ENCODE peak calls at places on chromosomes 1 and 21, in four cellular contexts. S is HFF-Myc, B is mucosa of descending colon, D is Panc1. L is an unnamed sample.

GRCh38 chr1:72851597-72851996 is 569.3 kb upstream of the NEGR1 start:
- DNase-seq in D (no peak), S (no peak), B (no peak), L (no peak)

GRCh38 chr1:196486346-196486745 is 121.9 kb downstream of the KCNT2 start:
- DNase-seq in D (no peak), S (no peak), B (no peak), L (no peak)

GRCh38 chr1:96519851-96520281 is 201.7 kb upstream of the PTBP2 start:
- DNase-seq in D (no peak), S (no peak), B (no peak), L (peak; percentile 49)

GRCh38 chr1:172823534-172823933 is 164.6 kb downstream of the FASLG start:
- DNase-seq in S (no peak), D (no peak), B (no peak), L (peak; percentile 80)

GRCh38 chr1:74771913-74772515 is 39.1 kb downstream of the TYW3 start:
- DNase-seq in S (peak; percentile 21), B (no peak), D (peak; percentile 33), L (peak; percentile 48)

GRCh38 chr21:36156815-36157670 is at the start of gene DOP1B:
- DNase-seq in B (peak; percentile 82), S (no peak), D (no peak), L (no peak)

GRCh38 chr1:93579891-93580290 is 101.7 kb downstream of the BCAR3 start:
- DNase-seq in D (no peak), B (peak; percentile 57), S (peak; percentile 71), L (peak; percentile 93)

GRCh38 chr1:81234237-81234636 is 566.5 kb upstream of the ADGRL2 start:
- DNase-seq in D (no peak), B (no peak), S (no peak), L (no peak)

GRCh38 chr21:42921912-42922311 is 3.5 kb downstream of the ERVH48-1 start:
- DNase-seq in S (no peak), B (no peak), D (no peak), L (no peak)

GRCh38 chr1:204077979-204078696 is 5.2 kb downstream of the SOX13 start:
- DNase-seq in D (no peak), B (no peak), S (no peak), L (no peak)

GRCh38 chr1:88612783-88613182 is 71.3 kb upstream of the PKN2 start:
- DNase-seq in S (peak; percentile 0), B (peak; percentile 68), D (no peak), L (no peak)

GRCh38 chr1:228440761-228441500 is 24.3 kb upstream of the TRIM17 start:
- DNase-seq in S (no peak), B (no peak), D (no peak), L (no peak)

GRCh38 chr1:9805006-9805526 is 18.7 kb downstream of the CLSTN1 start:
- DNase-seq in D (no peak), B (no peak), S (no peak), L (no peak)

GRCh38 chr1:27597036-27597435 is 6.9 kb downstream of the AHDC1 start:
- DNase-seq in D (no peak), S (no peak), B (no peak), L (no peak)

GRCh38 chr1:27597511-27598216 is 6.3 kb downstream of the AHDC1 start:
- DNase-seq in S (no peak), D (no peak), B (no peak), L (peak; percentile 42)

GRCh38 chr1:27598902-27599528 is 4.9 kb downstream of the AHDC1 start:
- DNase-seq in B (no peak), S (no peak), D (no peak), L (peak; percentile 53)

GRCh38 chr1:27599605-27600499 is 4.1 kb downstream of the AHDC1 start:
- DNase-seq in S (no peak), B (no peak), D (no peak), L (no peak)

DNA sequence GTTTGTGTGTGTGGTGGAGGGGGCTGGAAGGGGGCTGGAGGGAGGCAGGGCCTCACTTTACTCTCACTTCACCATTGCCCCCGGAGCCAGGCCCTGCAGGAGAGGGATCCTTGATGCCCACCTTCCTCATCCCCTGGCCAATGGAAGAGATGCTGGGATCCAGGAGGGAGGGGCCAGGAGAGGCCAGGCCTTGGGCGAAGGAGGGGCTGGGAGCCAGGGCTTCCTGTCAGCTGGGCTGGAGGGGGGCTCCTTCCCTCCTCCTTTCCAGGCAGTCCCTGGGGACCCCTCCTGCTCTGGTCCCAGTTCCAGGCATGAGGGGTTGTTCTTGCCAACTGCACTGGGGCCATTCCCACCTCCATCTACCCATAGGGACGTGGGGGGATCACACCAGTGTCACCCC is 5.7 kb downstream of the AHDC1 start:
- DNase-seq in D (no peak), S (no peak), B (no peak), L (no peak)
- H3K4me3 ChIP-seq in D (no peak overlapping the region), S (no peak overlapping the region), B (no peak overlapping the region), L (no peak overlapping the region)

GRCh38 chr1:184696403-184696802 is 58.3 kb downstream of the EDEM3 start:
- DNase-seq in D (no peak), B (no peak), S (no peak), L (no peak)
- H3K4me3 ChIP-seq in D (no peak overlapping the region), B (no peak overlapping the region), S (no peak overlapping the region), L (no peak overlapping the region)

GRCh38 chr1:170593612-170594011 is 61.6 kb downstream of the GORAB start:
- DNase-seq in B (no peak), S (no peak), D (no peak), L (no peak)
- H3K4me3 ChIP-seq in B (no peak overlapping the region), S (peak overlapping the region; percentile 1), D (peak overlapping the region; percentile 7), L (peak overlapping the region; percentile 39)

DNA sequence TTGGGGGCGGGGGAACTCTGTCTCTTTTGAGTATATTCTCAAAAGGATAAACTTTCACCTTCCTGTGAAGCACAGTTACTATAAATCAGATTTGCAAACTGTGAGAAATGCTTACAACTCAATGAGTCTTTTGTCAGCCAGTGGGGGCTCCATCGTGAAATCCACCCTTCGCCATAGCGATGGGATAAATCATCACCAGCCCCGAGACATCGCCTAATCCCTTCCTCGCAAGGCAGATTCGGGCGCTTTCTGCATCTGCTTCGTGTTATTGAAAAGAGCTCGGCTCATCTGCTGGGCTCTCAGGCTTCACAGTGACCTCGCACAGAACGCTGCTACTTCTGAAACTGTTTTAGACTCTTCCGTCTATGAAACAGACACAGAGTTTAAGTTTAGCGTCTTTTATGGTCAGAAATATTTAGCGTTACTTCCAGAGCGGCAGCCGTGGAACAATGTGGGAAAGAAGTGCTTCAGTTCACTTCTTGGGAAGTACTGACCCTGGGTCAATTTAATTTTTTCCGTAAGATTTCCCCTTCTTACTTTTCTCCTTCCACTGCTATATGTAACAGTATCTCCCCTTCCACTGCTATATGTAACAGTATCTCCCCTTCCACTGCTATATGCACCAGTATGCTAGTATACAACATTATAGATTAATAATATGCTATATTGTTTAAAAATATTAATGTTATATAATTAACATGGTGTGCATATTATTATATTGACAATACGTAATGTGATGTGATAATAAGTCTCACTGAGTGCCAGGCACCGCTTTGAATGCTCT is 69.5 kb upstream of the ERG start:
- DNase-seq in B (no peak), D (no peak), S (peak; percentile 21), L (peak; percentile 69)
- H3K4me3 ChIP-seq in B (no peak overlapping the region), D (no peak overlapping the region), S (no peak overlapping the region), L (peak overlapping the region; percentile 53)

GRCh38 chr1:214603819-214604252 is 841 bp downstream of the CENPF start:
- DNase-seq in D (no peak), S (no peak), B (no peak), L (no peak)

GRCh38 chr1:214604543-214604942 is 1.5 kb downstream of the CENPF start:
- DNase-seq in S (no peak), D (no peak), B (no peak), L (peak; percentile 40)

DNA sequence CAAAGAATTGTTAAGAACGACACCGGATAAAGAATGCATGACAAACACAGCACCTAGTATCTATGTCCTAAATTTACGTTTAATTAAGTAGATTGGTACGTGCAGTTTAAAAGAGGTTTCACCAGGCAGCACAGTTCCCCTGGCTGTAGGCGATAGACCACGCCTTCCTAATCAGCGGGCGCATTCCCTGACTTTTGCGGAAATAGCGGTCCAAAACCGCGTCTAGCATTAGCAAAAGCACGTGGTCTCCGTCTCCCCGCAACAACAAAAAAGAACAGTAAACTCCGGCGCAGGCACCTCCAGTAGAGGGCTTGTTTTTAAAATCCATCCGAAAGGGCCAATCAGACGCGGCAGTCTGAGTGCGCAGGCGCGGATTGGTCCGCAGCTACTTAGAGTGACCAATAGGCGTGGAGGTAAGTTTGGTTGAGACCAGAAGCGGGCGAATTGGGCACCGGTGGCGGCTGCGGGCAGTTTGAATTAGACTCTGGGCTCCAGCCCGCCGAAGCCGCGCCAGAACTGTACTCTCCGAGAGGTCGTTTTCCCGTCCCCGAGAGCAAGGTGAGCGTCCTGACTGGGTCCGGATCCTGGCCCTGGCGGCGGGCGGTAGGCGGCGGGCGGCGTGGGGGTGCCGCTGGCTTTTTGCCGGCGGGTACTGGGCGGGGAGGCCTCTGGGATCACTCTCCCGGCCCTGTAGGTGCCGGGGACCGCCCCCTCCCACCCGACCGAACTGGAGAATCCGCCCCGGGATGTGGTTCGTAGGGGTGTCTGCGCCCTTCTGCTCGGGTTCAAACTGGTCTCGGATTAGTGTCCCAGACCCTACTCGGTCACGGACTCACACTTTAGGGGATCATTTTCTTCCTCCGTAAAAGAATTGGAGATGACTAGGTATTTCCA is at the start of gene CENPF:
- DNase-seq in D (peak; percentile 98), B (peak; percentile 95), S (peak; percentile 98), L (peak; percentile 98)
- H3K4me3 ChIP-seq in D (peak within 1 kb of the TSS; percentile 79), B (peak within 1 kb of the TSS; percentile 39), S (peak within 1 kb of the TSS; percentile 89), L (peak within 1 kb of the TSS; percentile 78)

GRCh38 chr1:161706483-161707347 is at the start of gene FCRLA:
- DNase-seq in S (peak; percentile 72), B (no peak), D (no peak), L (peak; percentile 91)
- H3K4me3 ChIP-seq in S (no peak within 1 kb of the TSS), B (no peak within 1 kb of the TSS), D (no peak within 1 kb of the TSS), L (no peak within 1 kb of the TSS)

GRCh38 chr1:58779837-58780585 is 3.8 kb downstream of the JUN start:
- DNase-seq in B (peak; percentile 45), S (no peak), D (no peak), L (peak; percentile 67)
- H3K4me3 ChIP-seq in B (no peak overlapping the region), S (peak overlapping the region; percentile 68), D (peak overlapping the region; percentile 88), L (peak overlapping the region; percentile 99)

DNA sequence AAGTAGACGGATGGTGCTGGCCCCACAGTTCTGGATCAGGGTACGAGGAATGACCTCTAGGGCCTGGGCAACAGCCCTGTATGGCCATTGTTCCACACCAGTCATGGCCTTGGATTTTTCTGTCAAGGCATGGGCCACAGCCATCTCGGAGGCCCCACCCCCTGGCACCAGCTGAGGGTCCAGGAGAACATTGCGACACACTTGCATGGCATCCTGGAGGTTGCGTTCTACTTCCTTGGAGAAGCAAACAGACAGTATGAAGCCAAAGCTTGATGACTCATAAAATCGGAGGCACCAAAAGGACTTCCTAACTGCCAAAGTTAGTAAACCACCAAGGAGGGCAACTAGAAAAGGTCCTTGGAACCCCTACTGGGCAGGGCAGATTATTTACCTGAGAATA is 11.9 kb upstream of the VHLL start:
- DNase-seq in S (no peak), D (no peak), B (no peak), L (peak; percentile 68)
- H3K4me3 ChIP-seq in S (no peak overlapping the region), D (no peak overlapping the region), B (no peak overlapping the region), L (no peak overlapping the region)